ENCODE peak calls at places on chromosomes 7 and 10, in nine cellular contexts. One of them, this sample, is unnamed.

GRCh38 chr7:137626469-137627067 is 220.2 kb downstream of the DGKI start:
- DNase-seq in GM10248: peak; percentile 62
- DNase-seq in stomach: peak; percentile 38
- DNase-seq in HCT116: peak; percentile 31
- DNase-seq in AG10803: peak; percentile 30
- DNase-seq in Panc1: peak; percentile 42
- DNase-seq in MCF 10A: peak; percentile 73
- DNase-seq in HFF-Myc: peak; percentile 25
- DNase-seq in AG04450: peak; percentile 6
- DNase-seq in this sample: peak; percentile 64

GRCh38 chr10:43409385-43410109 is 561 bp upstream of the HNRNPF start:
- DNase-seq in HCT116: no peak
- DNase-seq in MCF 10A: no peak
- DNase-seq in HFF-Myc: no peak
- DNase-seq in Panc1: no peak
- DNase-seq in AG04450: no peak
- DNase-seq in AG10803: no peak
- DNase-seq in stomach: peak; percentile 53
- DNase-seq in GM10248: no peak
- DNase-seq in this sample: peak; percentile 75

GRCh38 chr10:122555431-122555830 is 5.1 kb upstream of the DMBT1 start:
- DNase-seq in GM10248: no peak
- DNase-seq in stomach: no peak
- DNase-seq in MCF 10A: no peak
- DNase-seq in HFF-Myc: no peak
- DNase-seq in HCT116: no peak
- DNase-seq in AG04450: no peak
- DNase-seq in AG10803: no peak
- DNase-seq in Panc1: no peak
- DNase-seq in this sample: no peak

GRCh38 chr10:70804424-70804814 is 11.3 kb upstream of the SGPL1 start:
- DNase-seq in HFF-Myc: no peak
- DNase-seq in AG10803: peak; percentile 25
- DNase-seq in HCT116: no peak
- DNase-seq in Panc1: no peak
- DNase-seq in stomach: no peak
- DNase-seq in AG04450: no peak
- DNase-seq in GM10248: no peak
- DNase-seq in MCF 10A: peak; percentile 79
- DNase-seq in this sample: no peak

GRCh38 chr10:118730699-118731456 is 23.9 kb downstream of the CACUL1 start:
- DNase-seq in GM10248: no peak
- DNase-seq in HFF-Myc: no peak
- DNase-seq in HCT116: no peak
- DNase-seq in AG10803: no peak
- DNase-seq in AG04450: no peak
- DNase-seq in Panc1: no peak
- DNase-seq in stomach: no peak
- DNase-seq in MCF 10A: peak; percentile 5
- DNase-seq in this sample: no peak

GRCh38 chr10:108384378-108384777 is 1219.9 kb upstream of the SORCS1 start:
- DNase-seq in HCT116: no peak
- DNase-seq in GM10248: no peak
- DNase-seq in AG10803: no peak
- DNase-seq in Panc1: no peak
- DNase-seq in MCF 10A: no peak
- DNase-seq in stomach: no peak
- DNase-seq in HFF-Myc: no peak
- DNase-seq in AG04450: no peak
- DNase-seq in this sample: no peak

GRCh38 chr7:26868841-26869505 is 4.6 kb upstream of the SKAP2 start:
- DNase-seq in Panc1: no peak
- DNase-seq in HCT116: peak; percentile 43
- DNase-seq in AG10803: no peak
- DNase-seq in HFF-Myc: no peak
- DNase-seq in stomach: no peak
- DNase-seq in MCF 10A: peak; percentile 69
- DNase-seq in AG04450: no peak
- DNase-seq in GM10248: no peak
- DNase-seq in this sample: no peak

GRCh38 chr7:151178831-151179230 is 8.2 kb downstream of the ASB10 start:
- DNase-seq in GM10248: no peak
- DNase-seq in Panc1: no peak
- DNase-seq in MCF 10A: no peak
- DNase-seq in stomach: no peak
- DNase-seq in AG04450: no peak
- DNase-seq in AG10803: no peak
- DNase-seq in HFF-Myc: no peak
- DNase-seq in HCT116: no peak
- DNase-seq in this sample: no peak

GRCh38 chr7:28140964-28141363 is 39.6 kb downstream of the JAZF1 start:
- DNase-seq in Panc1: no peak
- DNase-seq in GM10248: no peak
- DNase-seq in stomach: no peak
- DNase-seq in HCT116: no peak
- DNase-seq in AG04450: no peak
- DNase-seq in MCF 10A: no peak
- DNase-seq in HFF-Myc: no peak
- DNase-seq in AG10803: no peak
- DNase-seq in this sample: no peak
- TF ChIP-seq CTCF in Panc1: no peak
- TF ChIP-seq CTCF in GM10248: no peak
- TF ChIP-seq CTCF in stomach: no peak
- TF ChIP-seq CTCF in HCT116: no peak
- TF ChIP-seq CTCF in AG04450: no peak
- TF ChIP-seq CTCF in MCF 10A: no peak
- TF ChIP-seq CTCF in HFF-Myc: no peak
- TF ChIP-seq CTCF in AG10803: no peak
- TF ChIP-seq CTCF in this sample: no peak

GRCh38 chr10:128267581-128267980 is 141.4 kb upstream of the MKI67 start:
- DNase-seq in MCF 10A: no peak
- DNase-seq in HFF-Myc: no peak
- DNase-seq in Panc1: no peak
- DNase-seq in GM10248: no peak
- DNase-seq in HCT116: no peak
- DNase-seq in stomach: no peak
- DNase-seq in AG10803: no peak
- DNase-seq in AG04450: no peak
- DNase-seq in this sample: no peak

GRCh38 chr10:128263891-128264688 is 137.9 kb upstream of the MKI67 start:
- DNase-seq in Panc1: peak; percentile 25
- DNase-seq in AG04450: no peak
- DNase-seq in HFF-Myc: no peak
- DNase-seq in GM10248: peak; percentile 38
- DNase-seq in AG10803: peak; percentile 48
- DNase-seq in HCT116: peak; percentile 58
- DNase-seq in MCF 10A: peak; percentile 60
- DNase-seq in stomach: peak; percentile 54
- DNase-seq in this sample: peak; percentile 63

GRCh38 chr10:128265596-128265995 is 139.4 kb upstream of the MKI67 start:
- DNase-seq in stomach: no peak
- DNase-seq in HFF-Myc: no peak
- DNase-seq in Panc1: no peak
- DNase-seq in AG10803: no peak
- DNase-seq in MCF 10A: no peak
- DNase-seq in AG04450: no peak
- DNase-seq in HCT116: no peak
- DNase-seq in GM10248: no peak
- DNase-seq in this sample: no peak

GRCh38 chr10:128268015-128268722 is 141.9 kb upstream of the MKI67 start:
- DNase-seq in HFF-Myc: no peak
- DNase-seq in stomach: no peak
- DNase-seq in Panc1: no peak
- DNase-seq in AG04450: no peak
- DNase-seq in MCF 10A: peak; percentile 65
- DNase-seq in AG10803: no peak
- DNase-seq in GM10248: peak; percentile 39
- DNase-seq in HCT116: peak; percentile 31
- DNase-seq in this sample: peak; percentile 17
- TF ChIP-seq CTCF in HFF-Myc: no peak
- TF ChIP-seq CTCF in stomach: no peak
- TF ChIP-seq CTCF in Panc1: peak; percentile 86
- TF ChIP-seq CTCF in AG04450: no peak
- TF ChIP-seq CTCF in MCF 10A: peak; percentile 80
- TF ChIP-seq CTCF in AG10803: peak; percentile 28
- TF ChIP-seq CTCF in GM10248: peak; percentile 48
- TF ChIP-seq CTCF in HCT116: peak; percentile 86
- TF ChIP-seq CTCF in this sample: peak; percentile 50

GRCh38 chr7:44466300-44467216 is 23.9 kb downstream of the NUDCD3 start:
- DNase-seq in HFF-Myc: no peak
- DNase-seq in MCF 10A: no peak
- DNase-seq in stomach: no peak
- DNase-seq in Panc1: no peak
- DNase-seq in GM10248: no peak
- DNase-seq in AG04450: no peak
- DNase-seq in AG10803: peak; percentile 38
- DNase-seq in HCT116: no peak
- DNase-seq in this sample: no peak

GRCh38 chr7:44460325-44460724 is 30.1 kb downstream of the NUDCD3 start:
- DNase-seq in AG04450: no peak
- DNase-seq in AG10803: no peak
- DNase-seq in HCT116: no peak
- DNase-seq in Panc1: no peak
- DNase-seq in stomach: no peak
- DNase-seq in GM10248: peak; percentile 56
- DNase-seq in MCF 10A: no peak
- DNase-seq in HFF-Myc: no peak
- DNase-seq in this sample: peak; percentile 92

GRCh38 chr7:44465490-44465889 is 25.0 kb downstream of the NUDCD3 start:
- DNase-seq in HFF-Myc: no peak
- DNase-seq in HCT116: no peak
- DNase-seq in GM10248: no peak
- DNase-seq in AG10803: no peak
- DNase-seq in stomach: no peak
- DNase-seq in Panc1: no peak
- DNase-seq in AG04450: no peak
- DNase-seq in MCF 10A: no peak
- DNase-seq in this sample: no peak

GRCh38 chr7:44461387-44461786 is 29.1 kb downstream of the NUDCD3 start:
- DNase-seq in MCF 10A: no peak
- DNase-seq in AG10803: peak; percentile 57
- DNase-seq in GM10248: no peak
- DNase-seq in HFF-Myc: peak; percentile 25
- DNase-seq in stomach: no peak
- DNase-seq in AG04450: peak; percentile 8
- DNase-seq in HCT116: no peak
- DNase-seq in Panc1: no peak
- DNase-seq in this sample: peak; percentile 62

DNA sequence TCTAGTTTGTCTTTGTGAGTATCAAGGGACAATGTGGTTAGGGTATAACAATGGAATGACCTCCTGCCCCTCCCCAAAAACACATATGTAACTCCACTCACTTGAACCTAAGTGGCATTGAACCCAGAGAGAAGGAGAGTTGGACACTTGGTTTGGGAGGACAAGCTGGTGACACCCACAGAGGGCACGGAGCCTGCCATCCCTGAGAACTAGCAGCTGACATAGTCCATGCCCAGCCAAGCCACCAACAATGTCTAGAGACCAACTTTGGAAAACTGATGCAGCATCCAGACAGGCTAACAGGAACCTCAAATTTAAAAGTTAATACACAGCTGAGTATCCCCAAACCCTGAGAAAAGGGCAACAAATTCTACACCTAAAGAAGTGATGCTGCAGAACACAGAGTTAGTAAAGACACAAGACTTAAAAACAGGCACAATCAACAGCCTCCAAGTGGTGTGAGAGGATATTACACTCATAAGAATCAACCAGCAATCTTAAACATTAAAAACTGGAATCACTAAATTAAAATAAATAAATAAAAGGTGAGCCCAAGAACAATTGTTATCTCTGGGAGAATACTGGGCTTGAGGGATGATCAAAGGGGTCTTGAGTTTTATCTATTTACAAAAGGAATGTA is 27.2 kb downstream of the NUDCD3 start:
- DNase-seq in HFF-Myc: no peak
- DNase-seq in MCF 10A: peak; percentile 17
- DNase-seq in Panc1: no peak
- DNase-seq in GM10248: no peak
- DNase-seq in stomach: no peak
- DNase-seq in AG04450: no peak
- DNase-seq in HCT116: no peak
- DNase-seq in AG10803: no peak
- DNase-seq in this sample: peak; percentile 33
- TF ChIP-seq CTCF in HFF-Myc: peak; percentile 25
- TF ChIP-seq CTCF in MCF 10A: peak; percentile 28
- TF ChIP-seq CTCF in Panc1: peak; percentile 43
- TF ChIP-seq CTCF in GM10248: peak; percentile 7
- TF ChIP-seq CTCF in stomach: no peak
- TF ChIP-seq CTCF in AG04450: peak; percentile 35
- TF ChIP-seq CTCF in HCT116: peak; percentile 20
- TF ChIP-seq CTCF in AG10803: peak; percentile 42
- TF ChIP-seq CTCF in this sample: peak; percentile 26

GRCh38 chr7:85183296-85183695 is 3.6 kb downstream of the SEMA3D start:
- DNase-seq in Panc1: no peak
- DNase-seq in MCF 10A: no peak
- DNase-seq in HCT116: no peak
- DNase-seq in HFF-Myc: no peak
- DNase-seq in stomach: no peak
- DNase-seq in AG10803: no peak
- DNase-seq in GM10248: no peak
- DNase-seq in AG04450: no peak
- DNase-seq in this sample: no peak

GRCh38 chr7:85185355-85186082 is 1.3 kb downstream of the SEMA3D start:
- DNase-seq in AG04450: no peak
- DNase-seq in GM10248: peak; percentile 7
- DNase-seq in HFF-Myc: peak; percentile 39
- DNase-seq in Panc1: no peak
- DNase-seq in stomach: peak; percentile 42
- DNase-seq in AG10803: peak; percentile 65
- DNase-seq in MCF 10A: no peak
- DNase-seq in HCT116: no peak
- DNase-seq in this sample: no peak

GRCh38 chr7:85186083-85186520 is 754 bp downstream of the SEMA3D start:
- DNase-seq in GM10248: peak; percentile 4
- DNase-seq in AG10803: peak; percentile 51
- DNase-seq in MCF 10A: no peak
- DNase-seq in Panc1: no peak
- DNase-seq in stomach: peak; percentile 26
- DNase-seq in HCT116: no peak
- DNase-seq in HFF-Myc: peak; percentile 40
- DNase-seq in AG04450: no peak
- DNase-seq in this sample: no peak

GRCh38 chr7:85184599-85185354 is 2.1 kb downstream of the SEMA3D start:
- DNase-seq in AG04450: no peak
- DNase-seq in HFF-Myc: peak; percentile 44
- DNase-seq in GM10248: peak; percentile 6
- DNase-seq in MCF 10A: no peak
- DNase-seq in AG10803: peak; percentile 40
- DNase-seq in stomach: no peak
- DNase-seq in HCT116: no peak
- DNase-seq in Panc1: no peak
- DNase-seq in this sample: no peak

DNA sequence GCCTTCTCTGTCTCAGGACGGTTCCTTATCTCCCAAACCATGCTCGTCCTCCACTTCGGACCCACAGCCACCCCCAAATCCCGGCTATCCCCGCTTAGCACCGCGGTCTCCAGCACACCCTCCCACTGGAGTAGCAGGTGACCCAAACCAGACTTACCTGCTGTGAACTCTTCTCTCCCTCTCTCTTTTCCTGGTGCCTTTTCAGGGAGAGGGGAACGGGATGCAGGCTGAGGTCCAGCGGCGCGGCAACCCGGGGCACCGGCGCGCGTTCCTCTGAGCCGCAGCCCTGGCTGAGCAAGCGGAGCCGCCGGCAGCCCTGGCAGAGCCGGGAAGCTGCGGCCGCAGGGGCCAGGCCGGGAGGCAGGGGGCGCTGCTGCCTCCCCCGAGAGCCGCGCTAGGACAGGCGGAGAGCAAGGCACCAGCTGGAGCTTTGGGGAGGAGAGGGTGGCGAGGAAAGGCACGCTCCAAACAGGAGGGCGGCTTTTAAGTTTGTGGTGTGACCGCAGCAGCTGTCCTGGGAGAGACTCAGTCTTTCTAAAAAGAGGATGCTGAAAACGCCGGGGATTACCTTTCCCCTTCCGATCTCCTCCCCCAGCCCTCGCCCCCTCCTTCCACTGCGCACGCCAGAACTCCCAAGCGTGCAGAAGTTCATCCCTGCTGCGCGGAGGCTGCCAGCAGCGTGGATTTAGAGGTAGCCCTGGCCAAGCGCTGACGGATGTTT is at the start of gene SEMA3D:
- DNase-seq in MCF 10A: peak; percentile 47
- DNase-seq in HCT116: peak; percentile 48
- DNase-seq in Panc1: no peak
- DNase-seq in stomach: peak; percentile 78
- DNase-seq in AG10803: peak; percentile 84
- DNase-seq in AG04450: peak; percentile 70
- DNase-seq in GM10248: peak; percentile 71
- DNase-seq in HFF-Myc: peak; percentile 70
- DNase-seq in this sample: peak; percentile 71
- TF ChIP-seq CTCF in MCF 10A: peak; percentile 59
- TF ChIP-seq CTCF in HCT116: peak; percentile 93
- TF ChIP-seq CTCF in Panc1: peak; percentile 89
- TF ChIP-seq CTCF in stomach: peak; percentile 71
- TF ChIP-seq CTCF in AG10803: peak; percentile 71
- TF ChIP-seq CTCF in AG04450: peak; percentile 89
- TF ChIP-seq CTCF in GM10248: peak; percentile 72
- TF ChIP-seq CTCF in HFF-Myc: peak; percentile 94
- TF ChIP-seq CTCF in this sample: peak; percentile 75

This sample was measured in GM12865.